ENCODE peak calls at places on chromosomes 3 and 15, in four cellular contexts. S, T, U and W are unnamed samples.

GRCh38 chr3:46778101-46778500 is 60.4 kb upstream of the PRSS50 start:
- DNase-seq in S (no peak), T (no peak), U (no peak), W (no peak)

GRCh38 chr3:23206371-23206770 is 3.2 kb downstream of the UBE2E2 start:
- DNase-seq in S (no peak), T (no peak), U (no peak), W (no peak)

GRCh38 chr15:97904196-97904572 is 56.3 kb upstream of the ARRDC4 start:
- DNase-seq in S (peak; percentile 70), T (peak; percentile 44), U (peak; percentile 90), W (peak; percentile 68)

GRCh38 chr3:165624761-165625160 is 212.5 kb downstream of the BCHE start:
- DNase-seq in S (no peak), T (peak; percentile 50), U (no peak), W (no peak)

GRCh38 chr15:82937659-82938058 is 14.9 kb downstream of the HOMER2 start:
- DNase-seq in S (no peak), T (no peak), U (no peak), W (no peak)

GRCh38 chr3:113141543-113141942 is 69.8 kb upstream of the BOC start:
- DNase-seq in S (no peak), T (no peak), U (no peak), W (no peak)

GRCh38 chr15:57946491-57947048 is 118.9 kb downstream of the ALDH1A2 start:
- DNase-seq in S (no peak), T (no peak), U (no peak), W (no peak)

GRCh38 chr15:95857758-95858157 is 472.7 kb upstream of the NR2F2 start:
- DNase-seq in S (no peak), T (no peak), U (no peak), W (no peak)

GRCh38 chr3:118781879-118782278 is 252.8 kb downstream of the IGSF11 start:
- DNase-seq in S (no peak), T (no peak), U (no peak), W (no peak)

GRCh38 chr15:77629070-77630030 is 3.4 kb downstream of the LINGO1 start:
- DNase-seq in S (no peak), T (no peak), U (no peak), W (no peak)

DNA sequence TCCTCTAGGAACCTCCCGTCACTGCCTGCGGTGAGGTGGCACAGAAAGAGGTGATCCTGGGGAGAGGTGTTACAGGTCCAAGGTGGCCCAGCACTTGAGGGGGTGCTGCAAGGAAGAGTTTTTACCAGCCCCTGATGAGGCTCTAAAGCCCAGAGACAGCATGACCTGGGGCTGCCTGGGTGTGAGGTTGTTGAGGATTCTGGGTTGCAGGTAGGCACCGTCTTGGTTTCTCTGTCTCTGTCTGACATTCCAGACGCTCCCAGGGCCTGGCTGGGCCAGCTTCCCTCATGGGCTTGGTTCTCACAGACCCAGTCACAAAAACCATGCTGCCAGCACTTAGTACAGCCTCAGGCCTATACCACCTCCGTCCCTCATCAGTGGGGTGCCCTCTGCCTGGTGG is 31.1 kb downstream of the DNAJB8 start:
- DNase-seq in S (no peak), T (no peak), U (no peak), W (no peak)
- H3K14ac ChIP-seq in S (no peak overlapping the region), T (no peak overlapping the region), U (no peak overlapping the region), W (no peak overlapping the region)

DNA sequence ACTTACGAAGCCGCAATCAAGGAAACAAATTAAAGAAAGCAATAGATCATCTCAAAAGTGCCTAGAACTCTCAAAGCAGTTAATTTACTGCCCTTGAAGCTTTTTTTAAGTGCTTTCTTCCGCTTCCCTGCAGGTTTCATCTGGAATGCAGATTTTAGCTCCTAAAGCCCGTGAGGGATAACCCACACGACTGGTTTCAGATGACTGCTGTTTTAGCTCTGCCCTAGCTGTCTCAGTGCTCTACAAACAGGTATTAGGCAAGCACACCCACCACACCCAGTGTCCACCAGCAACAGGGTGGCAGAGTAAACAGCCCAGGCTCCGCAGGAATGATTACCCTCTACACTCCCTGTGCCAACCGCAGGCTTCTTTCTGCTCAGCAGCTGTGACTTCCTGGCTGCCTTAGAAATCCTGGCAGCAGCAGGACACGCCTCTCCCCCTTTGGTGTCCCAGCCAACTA is 126.0 kb downstream of the FMN1 start:
- DNase-seq in S (no peak), T (no peak), U (peak; percentile 53), W (no peak)
- H2AFZ ChIP-seq in S (peak overlapping the region; percentile 86), T (peak overlapping the region; percentile 45), U (peak overlapping the region; percentile 40), W (peak overlapping the region; percentile 82)

DNA sequence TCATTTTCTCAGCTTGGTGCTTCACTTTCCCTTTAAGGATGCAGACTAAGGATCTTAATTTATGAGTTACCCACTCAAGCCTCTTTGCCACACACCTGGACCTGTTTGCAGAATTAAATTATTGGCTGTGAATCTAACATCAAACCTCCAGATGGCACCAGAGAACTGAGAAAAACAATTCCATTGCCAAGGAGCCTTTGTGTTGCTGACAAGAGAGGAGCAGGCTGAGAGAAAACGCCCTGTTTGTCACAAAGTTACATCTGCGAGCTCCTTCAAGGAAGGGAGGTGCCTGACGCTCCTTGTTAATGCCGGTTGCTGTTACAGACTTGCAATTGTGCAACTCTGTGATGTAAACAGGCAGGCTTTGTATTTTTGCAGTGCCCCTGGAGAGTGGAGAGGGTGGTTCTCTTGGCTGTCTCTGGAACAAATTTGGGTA is 36.3 kb upstream of the TMC3 start:
- DNase-seq in S (peak; percentile 60), T (peak; percentile 74), U (peak; percentile 75), W (peak; percentile 76)
- H3K9ac ChIP-seq in S (no peak overlapping the region), T (peak overlapping the region; percentile 22), U (no peak overlapping the region), W (no peak overlapping the region)

GRCh38 chr3:190387578-190388213 is at the start of gene CLDN16:
- DNase-seq in S (no peak), T (no peak), U (no peak), W (no peak)
- H3K14ac ChIP-seq in S (no peak within 1 kb of the TSS), T (peak within 1 kb of the TSS; percentile 79), U (no peak within 1 kb of the TSS), W (no peak within 1 kb of the TSS)

GRCh38 chr3:186640929-186641328 is 730 bp downstream of the FETUB start:
- DNase-seq in S (no peak), T (no peak), U (no peak), W (no peak)
- H2AFZ ChIP-seq in S (peak overlapping the region; percentile 25), T (no peak overlapping the region), U (no peak overlapping the region), W (peak overlapping the region; percentile 62)

GRCh38 chr3:184760337-184761119 is 48.7 kb upstream of the MAGEF1 start:
- DNase-seq in S (no peak), T (no peak), U (peak; percentile 16), W (no peak)
- H3K9ac ChIP-seq in S (no peak overlapping the region), T (peak overlapping the region; percentile 12), U (no peak overlapping the region), W (peak overlapping the region; percentile 51)

GRCh38 chr3:21778715-21779114 is 27.7 kb upstream of the ZNF385D start:
- DNase-seq in S (no peak), T (no peak), U (no peak), W (no peak)

GRCh38 chr3:21785765-21786453 is 34.9 kb upstream of the ZNF385D start:
- DNase-seq in S (no peak), T (no peak), U (no peak), W (no peak)

GRCh38 chr3:21781371-21781770 is 30.4 kb upstream of the ZNF385D start:
- DNase-seq in S (no peak), T (no peak), U (no peak), W (no peak)

GRCh38 chr3:21783834-21784233 is 32.8 kb upstream of the ZNF385D start:
- DNase-seq in S (no peak), T (no peak), U (no peak), W (no peak)

GRCh38 chr3:21779909-21780308 is 28.9 kb upstream of the ZNF385D start:
- DNase-seq in S (no peak), T (no peak), U (no peak), W (no peak)
- H3K14ac ChIP-seq in S (no peak overlapping the region), T (no peak overlapping the region), U (no peak overlapping the region), W (no peak overlapping the region)

GRCh38 chr15:50249704-50250103 is 15.8 kb downstream of the HDC start:
- DNase-seq in S (no peak), T (no peak), U (no peak), W (no peak)
- H2AFZ ChIP-seq in S (no peak overlapping the region), T (no peak overlapping the region), U (no peak overlapping the region), W (no peak overlapping the region)

GRCh38 chr3:99503350-99503749 is 135.0 kb upstream of the COL8A1 start:
- DNase-seq in S (no peak), T (peak; percentile 40), U (no peak), W (no peak)
- H3K9ac ChIP-seq in S (no peak overlapping the region), T (no peak overlapping the region), U (no peak overlapping the region), W (no peak overlapping the region)